ENCODE peak calls at places on chromosomes 16 and 17, in five cellular contexts. O, D, R, X and T are unnamed samples.

GRCh38 chr17:61419496-61420046 is 19.9 kb downstream of the TBX2 start:
- DNase-seq in O (no peak), D (no peak), R (no peak), X (no peak), T (no peak)

GRCh38 chr17:5667871-5668270 is 83.6 kb upstream of the NLRP1 start:
- DNase-seq in O (no peak), D (no peak), R (peak; percentile 7), X (no peak), T (no peak)

GRCh38 chr17:80899402-80900268 is 92.0 kb upstream of the CHMP6 start:
- DNase-seq in O (peak; percentile 38), D (peak; percentile 29), R (no peak), X (peak; percentile 69), T (no peak)

GRCh38 chr16:53892155-53892554 is 188.2 kb downstream of the FTO start:
- DNase-seq in O (peak; percentile 86), D (peak; percentile 53), R (peak; percentile 25), X (peak; percentile 75), T (peak; percentile 76)

GRCh38 chr16:69193860-69194259 is 6.9 kb downstream of the SNTB2 start:
- DNase-seq in O (no peak), D (no peak), R (no peak), X (no peak), T (no peak)

GRCh38 chr17:82973456-82974135 is 105.8 kb upstream of the METRNL start:
- DNase-seq in O (no peak), D (no peak), R (no peak), X (no peak), T (no peak)

GRCh38 chr17:27879987-27880608 is 13.1 kb downstream of the LYRM9 start:
- DNase-seq in O (peak; percentile 78), D (peak; percentile 74), R (peak; percentile 64), X (peak; percentile 82), T (peak; percentile 42)

GRCh38 chr17:66548158-66548557 is 245.7 kb downstream of the PRKCA start:
- DNase-seq in O (no peak), D (no peak), R (no peak), X (no peak), T (no peak)

GRCh38 chr17:78923660-78924453 is 1.3 kb downstream of the TIMP2 start:
- DNase-seq in O (no peak), D (peak; percentile 92), R (peak; percentile 97), X (peak; percentile 75), T (no peak)

GRCh38 chr17:3555189-3555796 is 2.3 kb downstream of the TRPV3 start:
- DNase-seq in O (no peak), D (no peak), R (no peak), X (no peak), T (no peak)

GRCh38 chr17:3556905-3557767 is 476 bp downstream of the TRPV3 start:
- DNase-seq in O (no peak), D (no peak), R (peak; percentile 47), X (no peak), T (no peak)

GRCh38 chr17:3557768-3558583 is at the start of gene TRPV3:
- DNase-seq in O (no peak), D (peak; percentile 72), R (peak; percentile 88), X (no peak), T (no peak)

GRCh38 chr17:3554440-3554839 is 3.2 kb downstream of the TRPV3 start:
- DNase-seq in O (no peak), D (no peak), R (no peak), X (no peak), T (no peak)

DNA sequence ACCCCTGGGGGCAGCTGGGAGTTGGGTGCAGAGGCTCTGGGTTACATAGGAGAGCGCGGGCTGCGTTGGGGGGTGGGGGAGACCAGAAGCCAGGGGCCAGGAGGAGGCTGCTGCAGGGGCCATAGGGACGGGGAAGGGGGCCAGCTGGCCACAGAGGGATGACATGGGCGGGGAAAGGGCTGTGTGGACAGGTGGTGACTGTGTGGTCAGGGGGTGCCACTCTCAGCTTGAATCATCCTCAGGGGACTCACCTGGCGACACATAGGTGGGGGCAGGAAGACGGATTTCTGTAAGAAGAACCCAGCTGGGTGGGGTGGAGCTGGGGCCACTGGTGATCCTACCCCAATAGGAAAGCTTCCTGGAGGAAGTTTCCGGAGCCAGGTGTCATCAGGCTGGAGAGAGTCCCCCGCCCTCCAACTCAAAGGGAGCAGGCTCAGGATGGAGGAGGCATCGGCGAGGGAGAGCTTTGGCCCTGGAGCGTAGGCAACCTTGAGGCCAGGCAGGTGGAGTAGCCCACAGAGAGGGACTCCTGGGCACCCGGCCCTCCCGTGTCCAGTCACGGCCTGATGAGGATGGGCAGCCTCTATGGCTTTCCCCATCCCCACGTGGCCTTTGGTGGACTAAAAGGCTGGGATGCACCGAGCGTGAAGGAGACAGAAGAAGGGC is 1.2 kb downstream of the TRPV3 start:
- DNase-seq in O (no peak), D (no peak), R (no peak), X (no peak), T (no peak)
- H3K4me3 ChIP-seq in O (no peak overlapping the region), D (no peak overlapping the region), R (peak overlapping the region; percentile 78), X (no peak overlapping the region), T (no peak overlapping the region)

GRCh38 chr17:57425903-57426574 is 169.7 kb downstream of the MSI2 start:
- DNase-seq in O (no peak), D (no peak), R (peak; percentile 12), X (no peak), T (no peak)
- H3K4me3 ChIP-seq in O (no peak overlapping the region), D (no peak overlapping the region), R (no peak overlapping the region), X (no peak overlapping the region), T (no peak overlapping the region)

GRCh38 chr17:1918346-1919021 is 88.7 kb downstream of the RPA1 start:
- DNase-seq in O (no peak), D (no peak), R (no peak), X (no peak), T (no peak)

GRCh38 chr17:1919206-1919605 is 89.4 kb downstream of the RPA1 start:
- DNase-seq in O (no peak), D (no peak), R (no peak), X (no peak), T (no peak)

GRCh38 chr17:1916963-1917715 is 87.3 kb downstream of the RPA1 start:
- DNase-seq in O (no peak), D (no peak), R (no peak), X (no peak), T (no peak)

GRCh38 chr17:1915889-1916288 is 86.1 kb downstream of the RPA1 start:
- DNase-seq in O (no peak), D (no peak), R (no peak), X (no peak), T (no peak)

DNA sequence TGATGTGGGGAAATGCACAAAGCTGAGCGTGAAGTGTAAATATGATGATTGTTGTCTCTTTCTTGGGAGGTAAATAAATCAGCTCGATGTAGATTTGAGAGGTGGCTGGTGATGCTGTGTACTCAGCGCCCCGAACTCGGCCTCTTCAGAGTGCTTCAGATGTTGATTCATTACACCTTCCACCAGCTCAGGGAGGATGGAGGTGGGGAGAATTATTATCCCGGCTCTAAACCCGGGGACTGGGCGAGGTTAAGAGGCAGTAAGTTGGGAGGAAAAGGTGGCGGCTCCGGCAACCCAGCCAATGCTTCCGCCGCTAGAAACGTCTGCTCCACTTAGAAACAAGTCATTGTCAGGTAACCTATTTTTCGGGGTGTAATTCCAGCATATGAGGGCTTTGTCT is 86.5 kb downstream of the RPA1 start:
- DNase-seq in O (no peak), D (no peak), R (no peak), X (no peak), T (no peak)
- H3K4me3 ChIP-seq in O (no peak overlapping the region), D (no peak overlapping the region), R (no peak overlapping the region), X (no peak overlapping the region), T (no peak overlapping the region)

DNA sequence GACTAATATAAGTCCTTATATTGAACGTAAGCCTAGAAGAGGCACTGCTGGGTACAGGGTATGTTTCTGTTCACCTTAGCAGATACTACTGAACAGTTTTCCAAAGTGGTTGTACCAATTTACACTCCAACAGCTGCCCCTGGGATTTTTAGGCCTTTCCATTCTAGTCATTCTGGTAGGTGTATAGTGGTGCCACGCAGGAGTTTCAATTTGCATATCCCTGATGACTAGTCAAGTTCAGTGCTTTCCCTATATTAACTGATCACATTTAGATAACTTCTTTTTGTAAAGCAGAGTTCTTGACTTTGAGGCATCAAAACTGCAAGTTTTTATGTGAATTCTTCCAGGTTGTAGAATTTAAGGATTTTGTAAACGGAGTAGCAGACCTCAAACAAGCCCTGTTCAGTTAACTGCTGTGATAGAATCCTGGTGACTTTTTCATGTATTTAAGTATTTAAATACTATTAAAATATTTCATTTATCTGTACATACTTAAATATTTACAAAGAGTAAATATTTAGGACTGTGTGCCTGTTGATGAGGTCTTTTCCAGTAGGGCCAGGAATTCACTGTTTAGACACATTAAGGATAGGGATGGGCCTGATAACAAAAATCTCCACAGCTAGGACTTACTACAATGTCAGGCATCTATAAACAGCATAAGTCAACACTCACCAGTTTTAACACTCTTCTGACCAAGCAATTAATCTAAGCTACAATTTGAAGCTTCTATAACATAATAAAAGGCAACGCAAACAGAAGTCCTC is 47.4 kb downstream of the MARVELD3 start:
- DNase-seq in O (no peak), D (no peak), R (no peak), X (no peak), T (no peak)
- H3K4me3 ChIP-seq in O (no peak overlapping the region), D (no peak overlapping the region), R (no peak overlapping the region), X (no peak overlapping the region), T (no peak overlapping the region)

GRCh38 chr17:39615434-39615833 is 7.7 kb upstream of the NEUROD2 start:
- DNase-seq in O (no peak), D (no peak), R (no peak), X (no peak), T (no peak)
- H3K4me3 ChIP-seq in O (no peak overlapping the region), D (no peak overlapping the region), R (no peak overlapping the region), X (no peak overlapping the region), T (no peak overlapping the region)

DNA sequence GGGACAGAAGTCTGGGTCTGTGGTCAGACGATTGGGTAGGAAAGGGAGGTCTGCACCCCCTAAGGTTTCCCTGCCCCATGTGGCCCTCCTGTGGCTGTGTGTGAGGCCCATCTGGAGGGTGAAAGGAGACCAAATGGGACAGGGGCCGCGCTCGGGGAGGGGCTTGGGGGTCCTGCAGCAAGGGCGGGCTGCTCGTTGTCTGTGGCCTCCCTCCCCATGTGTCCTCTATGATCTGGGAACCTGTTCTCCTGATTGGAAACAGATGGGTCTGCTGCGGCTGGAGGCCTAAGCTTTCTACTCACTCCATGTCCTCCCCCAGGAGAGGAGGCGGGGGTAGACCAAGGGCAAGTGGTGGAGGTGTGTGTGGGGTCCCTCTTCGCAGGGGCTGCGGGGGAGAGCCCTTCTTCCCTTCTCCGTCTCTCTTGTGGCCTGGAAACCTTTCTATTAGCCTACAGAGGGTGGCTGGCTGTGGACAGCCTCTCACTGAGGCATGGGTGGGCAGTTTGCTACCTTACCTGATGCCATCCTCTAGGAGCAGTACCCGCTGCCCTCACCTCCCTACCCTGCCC is 18.6 kb downstream of the IGFBP4 start:
- DNase-seq in O (no peak), D (no peak), R (no peak), X (no peak), T (no peak)
- H3K4me3 ChIP-seq in O (no peak overlapping the region), D (no peak overlapping the region), R (no peak overlapping the region), X (no peak overlapping the region), T (no peak overlapping the region)